ENCODE peak calls at places on chromosomes 11 and 22, in eight cellular contexts. Z is midbrain; C is stimulated activated CD8-positive, alpha-beta memory T cell treated with anti-CD3 and anti-CD28 coated beads, Interleukin-15, amount 100 ng/mL, for 24 hours; W is Calu3; O is neural crest cell; I is left ventricle myocardium inferior; G is CD8-positive, alpha-beta memory T cell; E is AG04450. X is an unnamed sample.

GRCh38 chr11:945986-946385 is 20.3 kb downstream of the AP2A2 start:
- DNase-seq in W (no peak), E (no peak), G (no peak), O (peak; percentile 42), Z (peak; percentile 62), I (no peak), C (no peak), X (no peak)

GRCh38 chr22:44988671-44989070 is 21.1 kb downstream of the PHF21B start:
- DNase-seq in C (no peak), Z (no peak), W (no peak), O (no peak), G (no peak), E (no peak), I (no peak), X (no peak)

GRCh38 chr11:17538731-17539130 is 5.5 kb downstream of the USH1C start:
- DNase-seq in C (no peak), I (no peak), O (no peak), G (no peak), E (no peak), Z (no peak), W (no peak), X (no peak)

GRCh38 chr11:69095300-69095699 is 46.6 kb downstream of the TPCN2 start:
- DNase-seq in W (no peak), E (no peak), G (no peak), C (no peak), I (no peak), O (no peak), Z (no peak), X (no peak)

GRCh38 chr11:1194231-1194976 is 28.5 kb upstream of the MUC5B start:
- DNase-seq in O (no peak), Z (no peak), C (no peak), E (no peak), I (peak; percentile 11), W (no peak), G (no peak), X (no peak)

GRCh38 chr11:73376803-73377629 is 817 bp downstream of the RELT start:
- DNase-seq in I (peak; percentile 45), W (peak; percentile 54), E (no peak), Z (peak; percentile 55), G (peak; percentile 72), C (peak; percentile 39), O (peak; percentile 48), X (no peak)

GRCh38 chr11:102560555-102561011 is 30.0 kb upstream of the MMP7 start:
- DNase-seq in O (no peak), E (peak; percentile 16), C (no peak), W (no peak), Z (peak; percentile 49), G (peak; percentile 36), I (no peak), X (no peak)

GRCh38 chr11:33028537-33028914 is 10.8 kb upstream of the TCP11L1 start:
- DNase-seq in C (no peak), G (no peak), Z (no peak), I (no peak), W (no peak), O (no peak), E (no peak), X (no peak)

GRCh38 chr11:68780829-68781228 is 29.5 kb upstream of the TESMIN start:
- DNase-seq in O (no peak), G (no peak), Z (no peak), C (no peak), E (no peak), I (peak; percentile 77), W (peak; percentile 15), X (no peak)

GRCh38 chr22:24510694-24511625 is 15.8 kb downstream of the UPB1 start:
- DNase-seq in Z (no peak), W (no peak), G (no peak), E (no peak), C (no peak), O (no peak), I (peak; percentile 25), X (no peak)

GRCh38 chr22:25208743-25209505 is 9.3 kb downstream of the CRYBB3 start:
- DNase-seq in O (no peak), Z (no peak), C (no peak), I (no peak), W (no peak), G (no peak), E (no peak), X (no peak)

GRCh38 chr11:59141673-59142460 is 789 bp upstream of the FAM111A start:
- DNase-seq in G (no peak), O (no peak), W (no peak), E (no peak), Z (no peak), I (no peak), C (no peak), X (no peak)

GRCh38 chr11:96324912-96325311 is 18.1 kb downstream of the MAML2 start:
- DNase-seq in C (no peak), O (no peak), E (no peak), W (no peak), G (no peak), Z (no peak), I (no peak), X (no peak)

GRCh38 chr11:44003736-44004451 is 43.9 kb upstream of the ACCSL start:
- DNase-seq in W (no peak), O (no peak), G (no peak), Z (no peak), C (no peak), E (no peak), I (no peak), X (no peak)

GRCh38 chr11:69309800-69310280 is 15.9 kb downstream of the MYEOV start:
- DNase-seq in W (no peak), I (no peak), Z (no peak), E (no peak), O (no peak), C (no peak), G (no peak), X (no peak)

GRCh38 chr11:125284209-125284608 is 119.7 kb downstream of the PKNOX2 start:
- DNase-seq in E (no peak), Z (no peak), I (no peak), G (no peak), O (no peak), W (no peak), C (no peak), X (no peak)

GRCh38 chr22:36160499-36160942 is at the start of gene APOL3:
- DNase-seq in Z (no peak), G (peak; percentile 66), O (no peak), C (no peak), I (peak; percentile 86), W (peak; percentile 38), E (no peak), X (no peak)

GRCh38 chr11:86678296-86678695 is 5.9 kb upstream of the ME3 start:
- DNase-seq in I (no peak), C (no peak), O (no peak), G (no peak), E (no peak), W (no peak), Z (no peak), X (no peak)

GRCh38 chr11:112806876-112807275 is 154.3 kb upstream of the NCAM1 start:
- DNase-seq in I (no peak), C (no peak), G (no peak), W (no peak), O (no peak), E (no peak), Z (no peak), X (no peak)

GRCh38 chr11:13535819-13536218 is 40.0 kb upstream of the PTH start:
- DNase-seq in G (no peak), I (no peak), W (no peak), E (no peak), O (no peak), C (no peak), Z (no peak), X (no peak)

GRCh38 chr11:65427691-65428577 is 5.3 kb downstream of the NEAT1 start:
- DNase-seq in G (peak; percentile 30), I (no peak), E (no peak), Z (no peak), W (no peak), O (no peak), C (no peak), X (no peak)

GRCh38 chr11:64747961-64748715 is 4.2 kb upstream of the RASGRP2 start:
- DNase-seq in I (peak; percentile 5), W (no peak), C (no peak), Z (no peak), E (peak; percentile 8), O (no peak), G (no peak), X (no peak)

GRCh38 chr11:65585396-65586246 is 9.8 kb downstream of the EHBP1L1 start:
- DNase-seq in O (no peak), C (no peak), Z (no peak), E (no peak), G (no peak), I (no peak), W (no peak), X (peak; percentile 36)

GRCh38 chr11:123654566-123655081 is at the start of gene SCN3B:
- DNase-seq in Z (peak; percentile 55), E (peak; percentile 21), C (no peak), W (peak; percentile 74), I (peak; percentile 70), O (peak; percentile 68), G (no peak), X (peak; percentile 81)

GRCh38 chr22:30266445-30267381 is at the start of gene OSM:
- DNase-seq in I (peak; percentile 66), G (peak; percentile 78), C (peak; percentile 47), W (no peak), E (no peak), Z (peak; percentile 35), O (no peak), X (no peak)

GRCh38 chr22:46007848-46008261 is 30.9 kb upstream of the WNT7B start:
- DNase-seq in O (no peak), G (no peak), W (no peak), I (peak; percentile 86), E (peak; percentile 76), Z (no peak), C (no peak), X (peak; percentile 96)

GRCh38 chr22:50519151-50519550 is 6.2 kb downstream of the SCO2 start:
- DNase-seq in Z (no peak), G (no peak), E (no peak), O (no peak), C (no peak), I (no peak), W (no peak), X (no peak)

GRCh38 chr11:16603890-16604783 is 134.3 kb upstream of the C11orf58 start:
- DNase-seq in C (no peak), I (peak; percentile 71), E (no peak), Z (peak; percentile 31), O (peak; percentile 30), W (peak; percentile 51), G (no peak), X (no peak)

GRCh38 chr11:117868815-117869642 is 7.4 kb downstream of the FXYD6 start:
- DNase-seq in C (no peak), G (no peak), O (no peak), E (no peak), I (no peak), W (no peak), Z (no peak), X (peak; percentile 78)

GRCh38 chr22:42644422-42645340 is 4.3 kb upstream of the ATP5MGL start:
- DNase-seq in Z (no peak), E (no peak), I (peak; percentile 67), O (no peak), W (no peak), G (no peak), C (no peak), X (no peak)

GRCh38 chr22:23608583-23608982 is 23.5 kb downstream of the DRICH1 start:
- DNase-seq in Z (no peak), I (no peak), G (no peak), E (no peak), C (no peak), W (no peak), O (peak; percentile 30), X (no peak)

GRCh38 chr11:33773399-33774355 is 643 bp downstream of the FBXO3 start:
- DNase-seq in E (no peak), C (no peak), O (no peak), W (peak; percentile 21), I (no peak), Z (peak; percentile 46), G (peak; percentile 70), X (peak; percentile 39)

GRCh38 chr22:22390989-22391388 is 117.6 kb downstream of the ZNF280B start:
- DNase-seq in O (no peak), E (no peak), I (no peak), W (no peak), G (no peak), C (no peak), Z (no peak), X (no peak)

GRCh38 chr11:58046231-58046630 is 15.5 kb downstream of the OR6Q1 start:
- DNase-seq in O (no peak), I (no peak), C (no peak), Z (no peak), E (no peak), W (no peak), G (no peak), X (no peak)

X was measured in COR-L47.